ENCODE peak calls at places on chromosomes 12 and 14, in four cellular contexts. C, W, Y and L are unnamed samples. For H3K79me2, the result is how much of the 10 kb centered on the place peaks cover.

GRCh38 chr12:63440063-63440462 is 228.2 kb downstream of the DPY19L2 start:
- DNase-seq in C (no peak), W (no peak), Y (no peak), L (no peak)

GRCh38 chr12:117227000-117227653 is 36.9 kb upstream of the FBXO21 start:
- DNase-seq in C (no peak), W (no peak), Y (no peak), L (no peak)

GRCh38 chr12:113261847-113262470 is 40.7 kb downstream of the TPCN1 start:
- DNase-seq in C (no peak), W (no peak), Y (no peak), L (no peak)

GRCh38 chr14:50542941-50543418 is 10.6 kb upstream of the MAP4K5 start:
- DNase-seq in C (peak), W (peak), Y (no peak), L (peak)

GRCh38 chr12:49190317-49190716 is 1.4 kb upstream of the TUBA1A start:
- DNase-seq in C (no peak), W (no peak), Y (no peak), L (no peak)

GRCh38 chr12:117980621-117981020 is 11.8 kb upstream of the KSR2 start:
- DNase-seq in C (no peak), W (no peak), Y (no peak), L (no peak)

GRCh38 chr12:6476496-6476895 is 6.0 kb upstream of the VAMP1 start:
- DNase-seq in C (no peak), W (no peak), Y (no peak), L (no peak)

GRCh38 chr12:6614513-6615177 is 7.5 kb upstream of the CHD4 start:
- DNase-seq in C (no peak), W (no peak), Y (no peak), L (no peak)

GRCh38 chr14:63204407-63205280 is at the start of gene RHOJ:
- DNase-seq in C (no peak), W (no peak), Y (no peak), L (no peak)

GRCh38 chr14:29930283-29930682 is 2.6 kb upstream of the PRKD1 start:
- DNase-seq in C (no peak), W (no peak), Y (no peak), L (no peak)

GRCh38 chr12:53952871-53953734 is 1.6 kb upstream of the HOXC12 start:
- DNase-seq in C (peak), W (no peak), Y (no peak), L (peak)

GRCh38 chr12:12428047-12428446 is 71.2 kb downstream of the BORCS5 start:
- DNase-seq in C (no peak), W (no peak), Y (no peak), L (no peak)

GRCh38 chr14:35814371-35815005 is 5.4 kb upstream of the RALGAPA1 start:
- DNase-seq in C (peak), W (peak), Y (no peak), L (peak)

GRCh38 chr12:19804737-19805136 is 365.4 kb downstream of the AEBP2 start:
- DNase-seq in C (no peak), W (no peak), Y (no peak), L (no peak)

GRCh38 chr12:109804820-109805761 is 28.1 kb downstream of the TRPV4 start:
- DNase-seq in C (peak), W (peak), Y (peak), L (peak)

GRCh38 chr14:91409991-91410401 is 7.6 kb downstream of the CCDC88C start:
- DNase-seq in C (no peak), W (no peak), Y (no peak), L (no peak)

GRCh38 chr14:92143962-92144361 is 22.2 kb downstream of the CPSF2 start:
- DNase-seq in C (no peak), W (no peak), Y (no peak), L (no peak)

GRCh38 chr12:102876883-102877282 is 40.2 kb downstream of the PAH start:
- DNase-seq in C (no peak), W (no peak), Y (no peak), L (peak)

GRCh38 chr14:64701660-64702059 is 2.6 kb upstream of the PLEKHG3 start:
- DNase-seq in C (no peak), W (no peak), Y (no peak), L (no peak)

GRCh38 chr14:23861666-23862065 is 91.9 kb upstream of the DHRS4 start:
- DNase-seq in C (peak), W (no peak), Y (no peak), L (no peak)

GRCh38 chr14:26255213-26255612 is 342.6 kb downstream of the NOVA1 start:
- DNase-seq in C (no peak), W (no peak), Y (no peak), L (no peak)

GRCh38 chr12:90229771-90230170 is 521.1 kb upstream of the ATP2B1 start:
- DNase-seq in C (no peak), W (no peak), Y (no peak), L (no peak)

GRCh38 chr14:69643430-69644200 is 32.2 kb downstream of the SUSD6 start:
- DNase-seq in C (peak), W (no peak), Y (no peak), L (peak)

GRCh38 chr14:21505009-21505553 is 6.1 kb downstream of the METTL3 start:
- DNase-seq in C (no peak), W (no peak), Y (no peak), L (no peak)

GRCh38 chr12:116074686-116075085 is 202.8 kb downstream of the MED13L start:
- DNase-seq in C (no peak), W (no peak), Y (no peak), L (no peak)

GRCh38 chr12:93387780-93388179 is 10.1 kb downstream of the NUDT4 start:
- DNase-seq in C (no peak), W (no peak), Y (no peak), L (no peak)

GRCh38 chr12:34404377-34405285 is 382.3 kb downstream of the ALG10 start:
- DNase-seq in C (no peak), W (no peak), Y (no peak), L (no peak)

GRCh38 chr14:49861581-49861922 is 9.0 kb upstream of the NEMF start:
- DNase-seq in C (no peak), W (peak), Y (no peak), L (no peak)

GRCh38 chr14:56587701-56588100 is 8.1 kb downstream of the TMEM260 start:
- DNase-seq in C (no peak), W (no peak), Y (no peak), L (no peak)

GRCh38 chr12:810635-811415 is 58.4 kb downstream of the WNK1 start:
- DNase-seq in C (no peak), W (no peak), Y (no peak), L (no peak)

GRCh38 chr14:67569011-67569650 is 30.9 kb downstream of the PIGH start:
- DNase-seq in C (no peak), W (no peak), Y (no peak), L (no peak)

GRCh38 chr12:50568338-50569155 is 63.8 kb downstream of the DIP2B start:
- DNase-seq in C (no peak), W (no peak), Y (no peak), L (no peak)

GRCh38 chr14:75572104-75572503 is 6.3 kb upstream of the FLVCR2 start:
- DNase-seq in C (no peak), W (no peak), Y (no peak), L (no peak)

GRCh38 chr14:73338551-73338950 is 101.2 kb downstream of the PAPLN start:
- DNase-seq in C (no peak), W (no peak), Y (no peak), L (no peak)

GRCh38 chr12:91542048-91542447 is 359.4 kb upstream of the DCN start:
- DNase-seq in C (no peak), W (no peak), Y (no peak), L (no peak)

GRCh38 chr12:47753021-47754001 is 5.4 kb downstream of the RAPGEF3 start:
- DNase-seq in C (no peak), W (no peak), Y (no peak), L (no peak)

GRCh38 chr12:13220848-13221247 is 24.3 kb downstream of the EMP1 start:
- DNase-seq in C (no peak), W (no peak), Y (no peak), L (no peak)

GRCh38 chr12:57008113-57008687 is 1.9 kb upstream of the ZBTB39 start:
- DNase-seq in C (peak), W (no peak), Y (no peak), L (peak)

GRCh38 chr12:119486599-119487154 is 106.9 kb upstream of the TMEM233 start:
- DNase-seq in C (no peak), W (no peak), Y (no peak), L (no peak)

GRCh38 chr12:32400114-32400672 is 835 bp downstream of the FGD4 start:
- DNase-seq in C (no peak), W (no peak), Y (peak), L (peak)

GRCh38 chr12:107328442-107329133 is 235.2 kb upstream of the CRY1 start:
- DNase-seq in C (no peak), W (no peak), Y (no peak), L (no peak)

GRCh38 chr12:107325075-107325474 is 231.7 kb upstream of the CRY1 start:
- DNase-seq in C (no peak), W (no peak), Y (no peak), L (no peak)

GRCh38 chr12:107329569-107330324 is 236.4 kb upstream of the CRY1 start:
- DNase-seq in C (no peak), W (no peak), Y (no peak), L (no peak)

GRCh38 chr12:107326237-107326636 is 232.9 kb upstream of the CRY1 start:
- DNase-seq in C (no peak), W (no peak), Y (no peak), L (no peak)

GRCh38 chr12:107327783-107328182 is 234.4 kb upstream of the CRY1 start:
- DNase-seq in C (no peak), W (no peak), Y (no peak), L (no peak)
- TF ChIP-seq CTCF in C (no peak), W (no peak), Y (no peak), L (no peak)

GRCh38 chr12:66127695-66128094 is 2.9 kb downstream of the LLPH start:
- DNase-seq in C (no peak), W (no peak), Y (no peak), L (no peak)
- TF ChIP-seq FOSL1 in C (no peak), W (no peak), Y (no peak), L (no peak)

GRCh38 chr12:123141615-123142517 is 9.0 kb downstream of the PITPNM2 start:
- DNase-seq in C (peak), W (no peak), Y (no peak), L (peak)
- H3K79me2 ChIP-seq in C (half or more), W (under half), Y (under half), L (half or more)

DNA sequence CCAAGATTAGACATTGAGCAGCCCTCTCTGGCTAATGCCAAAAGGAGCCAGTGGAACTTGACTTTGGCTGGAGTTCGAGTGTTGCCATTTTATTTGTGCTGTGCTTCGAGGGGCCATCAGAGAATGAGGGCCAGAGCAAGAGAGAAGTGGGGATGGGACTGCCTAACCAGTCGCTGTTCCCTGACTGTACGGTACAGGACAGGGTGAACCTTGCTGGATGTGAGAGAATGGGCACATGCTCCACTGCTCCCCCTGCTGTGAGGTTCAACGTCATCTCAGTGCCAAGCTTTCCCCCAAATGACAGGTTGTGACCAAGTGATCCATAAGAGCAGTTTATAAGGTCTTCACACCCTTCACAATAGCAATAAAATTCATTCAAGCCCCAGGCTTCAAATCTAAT is 55.1 kb upstream of the BCL11B start:
- DNase-seq in C (no peak), W (no peak), Y (no peak), L (no peak)
- TF ChIP-seq CTCF in C (peak), W (no peak), Y (peak), L (peak)

GRCh38 chr12:71551529-71551928 is 111.9 kb downstream of the LGR5 start:
- DNase-seq in C (no peak), W (no peak), Y (no peak), L (peak)
- TF ChIP-seq FOSL1 in C (no peak), W (no peak), Y (no peak), L (no peak)